ENCODE peak calls at places on chromosomes 1 and 21, in four cellular contexts. C is GM23248, A is fibroblast of villous mesenchyme, W is endothelial cell of umbilical vein. K is an unnamed sample.

GRCh38 chr1:206502813-206503212 is 4.5 kb upstream of the RASSF5 start:
- DNase-seq in C (peak), A (peak), W (no peak), K (no peak)

GRCh38 chr1:21814241-21814918 is 2.3 kb downstream of the LDLRAD2 start:
- DNase-seq in C (no peak), A (peak), W (no peak), K (no peak)

GRCh38 chr21:17389311-17389710 is 123.5 kb upstream of the CXADR start:
- DNase-seq in C (no peak), A (no peak), W (no peak), K (no peak)

GRCh38 chr1:152110365-152110859 is 4.8 kb downstream of the TCHH start:
- DNase-seq in C (peak), A (peak), W (peak), K (peak)

GRCh38 chr1:165644064-165644735 is 13.2 kb downstream of the MGST3 start:
- DNase-seq in C (peak), A (no peak), W (no peak), K (no peak)

GRCh38 chr1:247433922-247434476 is 18.0 kb downstream of the NLRP3 start:
- DNase-seq in C (no peak), A (no peak), W (no peak), K (no peak)

GRCh38 chr1:154621875-154622274 is 13.9 kb upstream of the ADAR start:
- DNase-seq in C (no peak), A (no peak), W (no peak), K (no peak)

GRCh38 chr21:36721817-36722216 is 22.9 kb downstream of the SIM2 start:
- DNase-seq in C (no peak), A (no peak), W (no peak), K (no peak)

GRCh38 chr1:160400284-160400645 is at the start of gene VANGL2:
- DNase-seq in C (peak), A (peak), W (no peak), K (peak)

GRCh38 chr1:151156515-151156819 is at the start of gene TNFAIP8L2:
- DNase-seq in C (no peak), A (no peak), W (no peak), K (no peak)

GRCh38 chr1:240314845-240315746 is 223.4 kb downstream of the FMN2 start:
- DNase-seq in C (peak), A (peak), W (no peak), K (no peak)

GRCh38 chr1:236073307-236073897 is 8.5 kb upstream of the NID1 start:
- DNase-seq in C (no peak), A (no peak), W (no peak), K (no peak)

GRCh38 chr1:76770979-76771378 is 96.3 kb upstream of the ST6GALNAC5 start:
- DNase-seq in C (no peak), A (no peak), W (no peak), K (no peak)

GRCh38 chr1:167915528-167916102 is 1.7 kb upstream of the ADCY10 start:
- DNase-seq in C (no peak), A (no peak), W (no peak), K (no peak)

GRCh38 chr1:158084747-158085146 is 91.3 kb downstream of the KIRREL1 start:
- DNase-seq in C (no peak), A (no peak), W (no peak), K (no peak)

GRCh38 chr1:216705686-216706085 is 17.5 kb downstream of the ESRRG start:
- DNase-seq in C (no peak), A (no peak), W (no peak), K (no peak)

GRCh38 chr1:109906160-109906838 is 4.3 kb upstream of the CSF1 start:
- DNase-seq in C (no peak), A (no peak), W (no peak), K (no peak)

GRCh38 chr1:33152685-33153432 is 29.0 kb downstream of the TRIM62 start:
- DNase-seq in C (peak), A (peak), W (no peak), K (peak)

GRCh38 chr1:54488831-54489626 is 59.0 kb upstream of the ACOT11 start:
- DNase-seq in C (peak), A (peak), W (peak), K (peak)

GRCh38 chr1:179953974-179954493 is 576 bp upstream of the CEP350 start:
- DNase-seq in C (peak), A (peak), W (no peak), K (peak)

GRCh38 chr21:39625211-39625895 is 12.6 kb downstream of the B3GALT5 start:
- DNase-seq in C (no peak), A (no peak), W (no peak), K (no peak)

GRCh38 chr1:85568660-85569059 is 11.9 kb upstream of the CCN1 start:
- DNase-seq in C (peak), A (no peak), W (no peak), K (no peak)

GRCh38 chr1:212946872-212947271 is 3.5 kb upstream of the VASH2 start:
- DNase-seq in C (no peak), A (no peak), W (no peak), K (no peak)

GRCh38 chr1:212950243-212951057 is at the start of gene VASH2:
- DNase-seq in C (peak), A (peak), W (peak), K (peak)

GRCh38 chr1:212952596-212952995 is 2.3 kb downstream of the VASH2 start:
- DNase-seq in C (no peak), A (no peak), W (no peak), K (no peak)

GRCh38 chr1:212951058-212951923 is 950 bp downstream of the VASH2 start:
- DNase-seq in C (peak), A (no peak), W (no peak), K (peak)

GRCh38 chr1:212949771-212950170 is 570 bp upstream of the VASH2 start:
- DNase-seq in C (no peak), A (no peak), W (no peak), K (no peak)
- H3K4me3 ChIP-seq in C (peak), A (peak), W (peak), K (peak)

GRCh38 chr1:27592600-27593340 is 11.2 kb downstream of the AHDC1 start:
- DNase-seq in C (no peak), A (no peak), W (no peak), K (no peak)

GRCh38 chr1:27592191-27592590 is 11.8 kb downstream of the AHDC1 start:
- DNase-seq in C (no peak), A (no peak), W (no peak), K (no peak)

GRCh38 chr1:27595597-27595996 is 8.3 kb downstream of the AHDC1 start:
- DNase-seq in C (no peak), A (no peak), W (no peak), K (no peak)

GRCh38 chr1:27594542-27595510 is 9.1 kb downstream of the AHDC1 start:
- DNase-seq in C (peak), A (peak), W (no peak), K (no peak)

GRCh38 chr1:27593341-27594326 is 10.3 kb downstream of the AHDC1 start:
- DNase-seq in C (no peak), A (no peak), W (no peak), K (no peak)
- H3K4me3 ChIP-seq in C (no peak), A (no peak), W (no peak), K (no peak)

GRCh38 chr1:230970432-230970831 is 8.2 kb downstream of the TTC13 start:
- DNase-seq in C (no peak), A (no peak), W (no peak), K (no peak)
- H3K4me3 ChIP-seq in C (no peak), A (no peak), W (no peak), K (no peak)

DNA sequence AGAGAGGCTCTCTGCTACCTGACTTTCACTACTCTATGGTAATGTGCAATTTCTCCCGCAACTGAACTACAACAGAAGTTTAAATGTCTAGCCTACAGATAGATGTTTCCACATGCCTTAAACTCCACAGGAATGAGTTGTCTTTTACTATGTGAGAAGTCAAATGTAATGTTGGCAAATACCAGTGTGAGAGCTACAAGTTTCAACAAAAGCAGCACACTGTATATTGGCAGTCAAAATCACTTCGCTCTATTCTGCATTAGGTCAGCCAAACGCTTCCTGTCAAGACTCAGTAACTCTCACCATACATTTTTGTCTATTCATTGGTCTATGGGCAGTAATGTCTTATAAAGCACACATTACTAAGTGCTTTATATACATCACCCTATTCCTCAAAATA is 41.9 kb downstream of the LUZP1 start:
- DNase-seq in C (peak), A (peak), W (peak), K (peak)
- H3K4me3 ChIP-seq in C (no peak), A (no peak), W (no peak), K (no peak)

DNA sequence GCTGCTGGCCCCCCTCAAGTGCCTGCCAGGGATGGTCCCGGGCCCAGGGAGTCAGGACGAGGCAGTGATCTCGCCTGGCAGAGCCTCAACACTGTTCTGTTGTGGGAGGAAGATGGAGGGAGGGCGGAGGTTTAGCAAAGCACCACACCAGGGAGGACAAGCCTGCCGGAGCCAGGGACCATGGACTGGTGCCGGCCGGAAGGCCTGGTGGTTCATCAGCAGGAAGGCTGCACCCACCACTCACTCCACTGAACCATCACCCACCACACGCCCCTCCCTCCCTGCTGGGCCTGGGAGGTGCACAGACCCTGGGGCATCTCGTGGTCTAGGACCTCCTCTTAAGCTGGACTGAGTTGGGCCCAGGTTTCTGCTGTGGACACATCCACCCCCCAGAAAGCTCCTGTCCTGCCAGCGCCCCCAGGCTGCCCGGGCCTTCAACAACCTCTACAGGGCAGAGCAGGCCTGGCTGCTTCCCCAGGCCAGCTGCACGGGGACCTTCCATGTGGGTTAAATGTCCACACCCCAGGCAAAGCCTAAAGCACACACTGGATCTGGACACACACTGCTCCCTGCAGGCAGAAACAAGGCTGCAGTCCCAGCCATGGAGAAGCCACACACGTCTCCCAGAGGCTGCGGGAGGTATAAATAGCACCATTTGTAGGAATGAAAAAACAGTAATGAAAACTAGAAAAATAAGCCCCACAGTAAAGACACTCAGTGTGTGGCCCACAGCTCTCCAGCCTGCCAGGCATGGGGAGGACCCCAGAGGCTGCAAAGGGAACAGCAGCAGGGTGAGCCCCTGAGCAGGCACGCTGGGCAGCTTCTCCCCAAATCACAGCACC is 10.4 kb upstream of the TMEM240 start:
- DNase-seq in C (peak), A (peak), W (no peak), K (no peak)
- H3K4me3 ChIP-seq in C (no peak), A (no peak), W (no peak), K (no peak)

GRCh38 chr1:156153362-156153761 is at the start of gene SEMA4A:
- DNase-seq in C (no peak), A (no peak), W (no peak), K (no peak)
- H3K4me3 ChIP-seq in C (no peak), A (no peak), W (no peak), K (no peak)

GRCh38 chr1:101992816-101993575 is 3.7 kb downstream of the OLFM3 start:
- DNase-seq in C (no peak), A (no peak), W (no peak), K (no peak)

GRCh38 chr1:101993703-101994102 is 3.0 kb downstream of the OLFM3 start:
- DNase-seq in C (peak), A (no peak), W (no peak), K (no peak)

GRCh38 chr1:101996830-101997485 is at the start of gene OLFM3:
- DNase-seq in C (peak), A (no peak), W (peak), K (peak)

GRCh38 chr1:102002057-102002456 is 5.3 kb upstream of the OLFM3 start:
- DNase-seq in C (no peak), A (no peak), W (no peak), K (no peak)

DNA sequence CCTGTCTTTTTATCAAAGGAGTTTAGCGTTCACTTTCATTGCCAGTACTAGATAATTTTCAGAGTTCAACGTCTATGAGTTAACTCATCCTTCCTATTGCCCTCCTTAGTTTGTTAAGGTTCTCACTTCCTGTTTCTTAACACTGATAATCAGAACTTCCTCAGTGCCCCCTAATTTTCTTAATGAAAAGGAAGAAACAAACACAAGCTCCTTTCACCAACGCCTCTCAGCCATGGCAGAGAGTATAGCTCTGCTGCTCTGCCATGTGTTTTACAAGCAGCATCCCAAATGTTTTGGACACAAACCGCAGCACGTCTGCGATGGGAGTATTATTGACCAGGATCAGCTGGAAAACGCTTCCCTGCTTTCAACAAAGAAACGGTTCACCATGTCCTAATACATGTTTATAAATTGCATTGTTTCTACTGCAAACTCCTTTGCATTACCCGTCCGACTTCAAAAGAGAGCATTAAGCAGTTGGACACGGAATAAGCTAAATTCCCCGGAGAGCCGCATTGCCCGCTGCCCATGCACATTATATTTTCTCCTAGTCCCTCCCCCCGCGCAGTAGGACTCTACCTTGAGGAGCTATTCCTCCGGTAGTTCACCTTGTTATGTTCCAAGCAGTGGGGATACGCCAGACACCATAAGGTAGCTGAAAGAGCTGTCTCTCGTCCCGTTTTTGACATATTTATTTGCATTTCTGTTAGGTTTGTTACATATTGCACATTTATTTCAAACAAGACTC is 568 bp downstream of the OLFM3 start:
- DNase-seq in C (no peak), A (no peak), W (no peak), K (no peak)
- H3K4me3 ChIP-seq in C (no peak), A (no peak), W (no peak), K (no peak)

GRCh38 chr1:96002969-96003964 is 718.3 kb upstream of the PTBP2 start:
- DNase-seq in C (no peak), A (no peak), W (no peak), K (no peak)
- H3K4me3 ChIP-seq in C (no peak), A (no peak), W (no peak), K (no peak)

K was measured in MG63.